ENCODE peak calls at places on chromosomes 6 and 20, in nine cellular contexts. One of them, this sample, is unnamed.

GRCh38 chr6:137536104-137536773 is 42.0 kb upstream of the OLIG3 start:
- DNase-seq in T-cell: peak; percentile 9
- DNase-seq in pulmonary artery endothelial cell: no peak
- DNase-seq in T-helper 9 cell: no peak
- DNase-seq in GM04504: no peak
- DNase-seq in stimulated activated CD8-positive, alpha-beta memory T cell treated with anti-CD3 and anti-CD28 coated beads, Interleukin-7, amount 100 ng/mL, for 4 hours: no peak
- DNase-seq in BJ: no peak
- DNase-seq in RCC 7860: no peak
- DNase-seq in PC-3: no peak
- DNase-seq in this sample: no peak

GRCh38 chr6:47405273-47405672 is 72.3 kb upstream of the CD2AP start:
- DNase-seq in T-helper 9 cell: no peak
- DNase-seq in BJ: no peak
- DNase-seq in T-cell: no peak
- DNase-seq in PC-3: peak; percentile 98
- DNase-seq in pulmonary artery endothelial cell: no peak
- DNase-seq in GM04504: no peak
- DNase-seq in RCC 7860: no peak
- DNase-seq in stimulated activated CD8-positive, alpha-beta memory T cell treated with anti-CD3 and anti-CD28 coated beads, Interleukin-7, amount 100 ng/mL, for 4 hours: no peak
- DNase-seq in this sample: no peak

GRCh38 chr20:43388267-43389081 is 69.2 kb upstream of the SRSF6 start:
- DNase-seq in GM04504: no peak
- DNase-seq in pulmonary artery endothelial cell: no peak
- DNase-seq in stimulated activated CD8-positive, alpha-beta memory T cell treated with anti-CD3 and anti-CD28 coated beads, Interleukin-7, amount 100 ng/mL, for 4 hours: no peak
- DNase-seq in T-helper 9 cell: no peak
- DNase-seq in T-cell: no peak
- DNase-seq in BJ: no peak
- DNase-seq in RCC 7860: no peak
- DNase-seq in PC-3: no peak
- DNase-seq in this sample: peak; percentile 15

GRCh38 chr6:147222160-147222838 is 18.1 kb downstream of the STXBP5 start:
- DNase-seq in stimulated activated CD8-positive, alpha-beta memory T cell treated with anti-CD3 and anti-CD28 coated beads, Interleukin-7, amount 100 ng/mL, for 4 hours: no peak
- DNase-seq in T-cell: no peak
- DNase-seq in T-helper 9 cell: no peak
- DNase-seq in PC-3: peak; percentile 55
- DNase-seq in RCC 7860: no peak
- DNase-seq in BJ: no peak
- DNase-seq in pulmonary artery endothelial cell: no peak
- DNase-seq in GM04504: no peak
- DNase-seq in this sample: peak; percentile 64

GRCh38 chr20:56974499-56975250 is 291.8 kb downstream of the BMP7 start:
- DNase-seq in PC-3: peak; percentile 92
- DNase-seq in T-helper 9 cell: no peak
- DNase-seq in T-cell: no peak
- DNase-seq in stimulated activated CD8-positive, alpha-beta memory T cell treated with anti-CD3 and anti-CD28 coated beads, Interleukin-7, amount 100 ng/mL, for 4 hours: no peak
- DNase-seq in RCC 7860: peak; percentile 23
- DNase-seq in pulmonary artery endothelial cell: no peak
- DNase-seq in GM04504: peak; percentile 54
- DNase-seq in BJ: peak; percentile 15
- DNase-seq in this sample: peak; percentile 80

GRCh38 chr20:23371496-23371895 is 9.5 kb downstream of the GZF1 start:
- DNase-seq in T-helper 9 cell: no peak
- DNase-seq in GM04504: no peak
- DNase-seq in pulmonary artery endothelial cell: no peak
- DNase-seq in BJ: no peak
- DNase-seq in T-cell: no peak
- DNase-seq in RCC 7860: no peak
- DNase-seq in PC-3: no peak
- DNase-seq in stimulated activated CD8-positive, alpha-beta memory T cell treated with anti-CD3 and anti-CD28 coated beads, Interleukin-7, amount 100 ng/mL, for 4 hours: no peak
- DNase-seq in this sample: no peak

GRCh38 chr20:31236953-31237352 is 20.5 kb upstream of the DEFB115 start:
- DNase-seq in RCC 7860: no peak
- DNase-seq in pulmonary artery endothelial cell: no peak
- DNase-seq in T-cell: no peak
- DNase-seq in PC-3: no peak
- DNase-seq in GM04504: no peak
- DNase-seq in stimulated activated CD8-positive, alpha-beta memory T cell treated with anti-CD3 and anti-CD28 coated beads, Interleukin-7, amount 100 ng/mL, for 4 hours: no peak
- DNase-seq in T-helper 9 cell: no peak
- DNase-seq in BJ: no peak
- DNase-seq in this sample: no peak

GRCh38 chr6:94071835-94072234 is 652.5 kb upstream of the EPHA7 start:
- DNase-seq in pulmonary artery endothelial cell: no peak
- DNase-seq in PC-3: peak; percentile 4
- DNase-seq in GM04504: no peak
- DNase-seq in stimulated activated CD8-positive, alpha-beta memory T cell treated with anti-CD3 and anti-CD28 coated beads, Interleukin-7, amount 100 ng/mL, for 4 hours: no peak
- DNase-seq in RCC 7860: no peak
- DNase-seq in T-helper 9 cell: no peak
- DNase-seq in T-cell: no peak
- DNase-seq in BJ: no peak
- DNase-seq in this sample: peak; percentile 56

GRCh38 chr6:127971945-127972391 is 71.1 kb upstream of the THEMIS start:
- DNase-seq in GM04504: peak; percentile 40
- DNase-seq in pulmonary artery endothelial cell: no peak
- DNase-seq in PC-3: peak; percentile 89
- DNase-seq in T-cell: peak; percentile 51
- DNase-seq in BJ: peak; percentile 67
- DNase-seq in T-helper 9 cell: peak; percentile 16
- DNase-seq in stimulated activated CD8-positive, alpha-beta memory T cell treated with anti-CD3 and anti-CD28 coated beads, Interleukin-7, amount 100 ng/mL, for 4 hours: no peak
- DNase-seq in RCC 7860: peak; percentile 67
- DNase-seq in this sample: peak; percentile 91

GRCh38 chr20:50224553-50225255 is 34.1 kb downstream of the CEBPB start:
- DNase-seq in BJ: peak; percentile 98
- DNase-seq in stimulated activated CD8-positive, alpha-beta memory T cell treated with anti-CD3 and anti-CD28 coated beads, Interleukin-7, amount 100 ng/mL, for 4 hours: no peak
- DNase-seq in GM04504: peak; percentile 95
- DNase-seq in pulmonary artery endothelial cell: peak; percentile 4
- DNase-seq in PC-3: no peak
- DNase-seq in T-helper 9 cell: no peak
- DNase-seq in T-cell: no peak
- DNase-seq in RCC 7860: peak; percentile 29
- DNase-seq in this sample: peak; percentile 93

GRCh38 chr20:23497458-23498026 is 6.6 kb downstream of the CST8 start:
- DNase-seq in RCC 7860: no peak
- DNase-seq in BJ: no peak
- DNase-seq in T-helper 9 cell: no peak
- DNase-seq in stimulated activated CD8-positive, alpha-beta memory T cell treated with anti-CD3 and anti-CD28 coated beads, Interleukin-7, amount 100 ng/mL, for 4 hours: no peak
- DNase-seq in pulmonary artery endothelial cell: no peak
- DNase-seq in GM04504: no peak
- DNase-seq in T-cell: no peak
- DNase-seq in PC-3: no peak
- DNase-seq in this sample: no peak

GRCh38 chr6:84762220-84762940 is 2.0 kb downstream of the TBX18 start:
- DNase-seq in PC-3: no peak
- DNase-seq in stimulated activated CD8-positive, alpha-beta memory T cell treated with anti-CD3 and anti-CD28 coated beads, Interleukin-7, amount 100 ng/mL, for 4 hours: no peak
- DNase-seq in T-helper 9 cell: no peak
- DNase-seq in BJ: no peak
- DNase-seq in T-cell: no peak
- DNase-seq in GM04504: peak; percentile 35
- DNase-seq in RCC 7860: no peak
- DNase-seq in pulmonary artery endothelial cell: no peak
- DNase-seq in this sample: peak; percentile 71

GRCh38 chr6:143970827-143971226 is 37.2 kb downstream of the PLAGL1 start:
- DNase-seq in stimulated activated CD8-positive, alpha-beta memory T cell treated with anti-CD3 and anti-CD28 coated beads, Interleukin-7, amount 100 ng/mL, for 4 hours: no peak
- DNase-seq in T-cell: no peak
- DNase-seq in PC-3: no peak
- DNase-seq in T-helper 9 cell: no peak
- DNase-seq in pulmonary artery endothelial cell: no peak
- DNase-seq in GM04504: peak; percentile 23
- DNase-seq in BJ: no peak
- DNase-seq in RCC 7860: no peak
- DNase-seq in this sample: no peak

GRCh38 chr20:38863024-38863851 is 57.7 kb downstream of the PPP1R16B start:
- DNase-seq in pulmonary artery endothelial cell: no peak
- DNase-seq in T-helper 9 cell: peak; percentile 53
- DNase-seq in stimulated activated CD8-positive, alpha-beta memory T cell treated with anti-CD3 and anti-CD28 coated beads, Interleukin-7, amount 100 ng/mL, for 4 hours: peak; percentile 56
- DNase-seq in PC-3: no peak
- DNase-seq in RCC 7860: no peak
- DNase-seq in GM04504: no peak
- DNase-seq in BJ: no peak
- DNase-seq in T-cell: peak; percentile 41
- DNase-seq in this sample: no peak

This sample was measured in choroid plexus epithelial cell.